ENCODE peak calls at places on chromosomes 13 and 19, in nine cellular contexts. One of them, this sample, is unnamed.

GRCh38 chr13:60229708-60230272 is 66.1 kb upstream of the DIAPH3 start:
- DNase-seq in GM23338: no peak
- DNase-seq in heart right ventricle: no peak
- DNase-seq in SK-N-SH: peak; percentile 21
- DNase-seq in thoracic aorta: no peak
- DNase-seq in IMR-90: no peak
- DNase-seq in cardiac muscle cell: no peak
- DNase-seq in psoas muscle: no peak
- DNase-seq in OCI-LY7: no peak
- DNase-seq in this sample: no peak

GRCh38 chr13:101989798-101990350 is 412.0 kb downstream of the FGF14 start:
- DNase-seq in SK-N-SH: no peak
- DNase-seq in thoracic aorta: no peak
- DNase-seq in GM23338: no peak
- DNase-seq in OCI-LY7: no peak
- DNase-seq in cardiac muscle cell: no peak
- DNase-seq in psoas muscle: no peak
- DNase-seq in heart right ventricle: no peak
- DNase-seq in IMR-90: no peak
- DNase-seq in this sample: no peak

GRCh38 chr19:6610934-6611370 is 20.0 kb upstream of the CD70 start:
- DNase-seq in psoas muscle: no peak
- DNase-seq in thoracic aorta: no peak
- DNase-seq in heart right ventricle: no peak
- DNase-seq in IMR-90: peak; percentile 49
- DNase-seq in SK-N-SH: no peak
- DNase-seq in GM23338: no peak
- DNase-seq in cardiac muscle cell: no peak
- DNase-seq in OCI-LY7: no peak
- DNase-seq in this sample: no peak

GRCh38 chr13:79647518-79647917 is 166.6 kb downstream of the NDFIP2 start:
- DNase-seq in heart right ventricle: no peak
- DNase-seq in SK-N-SH: peak; percentile 24
- DNase-seq in cardiac muscle cell: no peak
- DNase-seq in thoracic aorta: no peak
- DNase-seq in GM23338: no peak
- DNase-seq in OCI-LY7: no peak
- DNase-seq in IMR-90: no peak
- DNase-seq in psoas muscle: no peak
- DNase-seq in this sample: no peak

GRCh38 chr13:96946709-96947311 is 47.5 kb downstream of the OXGR1 start:
- DNase-seq in SK-N-SH: no peak
- DNase-seq in GM23338: peak; percentile 28
- DNase-seq in OCI-LY7: no peak
- DNase-seq in IMR-90: no peak
- DNase-seq in cardiac muscle cell: peak; percentile 7
- DNase-seq in heart right ventricle: no peak
- DNase-seq in thoracic aorta: no peak
- DNase-seq in psoas muscle: no peak
- DNase-seq in this sample: no peak

GRCh38 chr13:108993346-108993745 is 363.9 kb downstream of the MYO16 start:
- DNase-seq in heart right ventricle: no peak
- DNase-seq in GM23338: no peak
- DNase-seq in cardiac muscle cell: no peak
- DNase-seq in OCI-LY7: no peak
- DNase-seq in IMR-90: peak; percentile 74
- DNase-seq in SK-N-SH: no peak
- DNase-seq in thoracic aorta: no peak
- DNase-seq in psoas muscle: no peak
- DNase-seq in this sample: no peak

GRCh38 chr13:51614350-51614786 is 30.1 kb downstream of the WDFY2 start:
- DNase-seq in SK-N-SH: peak; percentile 64
- DNase-seq in cardiac muscle cell: no peak
- DNase-seq in OCI-LY7: peak; percentile 76
- DNase-seq in IMR-90: no peak
- DNase-seq in thoracic aorta: no peak
- DNase-seq in GM23338: no peak
- DNase-seq in heart right ventricle: no peak
- DNase-seq in psoas muscle: peak; percentile 52
- DNase-seq in this sample: no peak

GRCh38 chr19:535017-535835 is 3.7 kb downstream of the CDC34 start:
- DNase-seq in thoracic aorta: no peak
- DNase-seq in SK-N-SH: no peak
- DNase-seq in psoas muscle: peak; percentile 69
- DNase-seq in IMR-90: no peak
- DNase-seq in cardiac muscle cell: no peak
- DNase-seq in heart right ventricle: no peak
- DNase-seq in GM23338: no peak
- DNase-seq in OCI-LY7: no peak
- DNase-seq in this sample: peak; percentile 94

GRCh38 chr13:73748404-73748803 is 385.8 kb downstream of the KLF12 start:
- DNase-seq in SK-N-SH: no peak
- DNase-seq in IMR-90: no peak
- DNase-seq in thoracic aorta: no peak
- DNase-seq in cardiac muscle cell: no peak
- DNase-seq in psoas muscle: no peak
- DNase-seq in GM23338: no peak
- DNase-seq in heart right ventricle: no peak
- DNase-seq in OCI-LY7: no peak
- DNase-seq in this sample: no peak

GRCh38 chr19:13005861-13006370 is 10.6 kb downstream of the NFIX start:
- DNase-seq in OCI-LY7: no peak
- DNase-seq in cardiac muscle cell: no peak
- DNase-seq in psoas muscle: no peak
- DNase-seq in GM23338: no peak
- DNase-seq in SK-N-SH: peak; percentile 20
- DNase-seq in IMR-90: no peak
- DNase-seq in heart right ventricle: no peak
- DNase-seq in thoracic aorta: no peak
- DNase-seq in this sample: no peak

GRCh38 chr13:48334534-48335127 is 31.1 kb downstream of the RB1 start:
- DNase-seq in SK-N-SH: peak; percentile 15
- DNase-seq in OCI-LY7: peak; percentile 65
- DNase-seq in GM23338: peak; percentile 45
- DNase-seq in IMR-90: peak; percentile 45
- DNase-seq in heart right ventricle: no peak
- DNase-seq in cardiac muscle cell: peak; percentile 5
- DNase-seq in psoas muscle: no peak
- DNase-seq in thoracic aorta: no peak
- DNase-seq in this sample: no peak

GRCh38 chr19:40252395-40252794 is 25.9 kb upstream of the CCNP start:
- DNase-seq in GM23338: peak; percentile 65
- DNase-seq in psoas muscle: no peak
- DNase-seq in SK-N-SH: no peak
- DNase-seq in cardiac muscle cell: no peak
- DNase-seq in heart right ventricle: no peak
- DNase-seq in OCI-LY7: no peak
- DNase-seq in thoracic aorta: no peak
- DNase-seq in IMR-90: no peak
- DNase-seq in this sample: no peak

GRCh38 chr19:47693903-47694302 is 19.3 kb upstream of the EHD2 start:
- DNase-seq in SK-N-SH: peak; percentile 37
- DNase-seq in thoracic aorta: no peak
- DNase-seq in IMR-90: no peak
- DNase-seq in psoas muscle: peak; percentile 46
- DNase-seq in OCI-LY7: no peak
- DNase-seq in cardiac muscle cell: no peak
- DNase-seq in GM23338: no peak
- DNase-seq in heart right ventricle: no peak
- DNase-seq in this sample: no peak
- H3K4me1 ChIP-seq in SK-N-SH: no peaks in the 10 kb centered on the region
- H3K4me1 ChIP-seq in thoracic aorta: no peaks in the 10 kb centered on the region
- H3K4me1 ChIP-seq in IMR-90: no peaks in the 10 kb centered on the region
- H3K4me1 ChIP-seq in psoas muscle: no peaks in the 10 kb centered on the region
- H3K4me1 ChIP-seq in OCI-LY7: peaks cover 5% of the 10 kb centered on the region
- H3K4me1 ChIP-seq in cardiac muscle cell: no peaks in the 10 kb centered on the region
- H3K4me1 ChIP-seq in GM23338: no peaks in the 10 kb centered on the region
- H3K4me1 ChIP-seq in heart right ventricle: no peaks in the 10 kb centered on the region
- H3K4me1 ChIP-seq in this sample: no peaks in the 10 kb centered on the region

GRCh38 chr19:35209646-35210045 is 18.9 kb downstream of the FAM187B start:
- DNase-seq in psoas muscle: no peak
- DNase-seq in cardiac muscle cell: no peak
- DNase-seq in heart right ventricle: no peak
- DNase-seq in SK-N-SH: no peak
- DNase-seq in thoracic aorta: no peak
- DNase-seq in OCI-LY7: no peak
- DNase-seq in GM23338: no peak
- DNase-seq in IMR-90: no peak
- DNase-seq in this sample: no peak

GRCh38 chr19:35213678-35214632 is 14.6 kb downstream of the FAM187B start:
- DNase-seq in psoas muscle: peak; percentile 64
- DNase-seq in GM23338: no peak
- DNase-seq in thoracic aorta: peak; percentile 31
- DNase-seq in IMR-90: peak; percentile 64
- DNase-seq in SK-N-SH: peak; percentile 72
- DNase-seq in OCI-LY7: peak; percentile 93
- DNase-seq in heart right ventricle: no peak
- DNase-seq in cardiac muscle cell: no peak
- DNase-seq in this sample: peak; percentile 59

GRCh38 chr19:35211545-35212230 is 16.9 kb downstream of the FAM187B start:
- DNase-seq in IMR-90: no peak
- DNase-seq in cardiac muscle cell: no peak
- DNase-seq in thoracic aorta: no peak
- DNase-seq in OCI-LY7: peak; percentile 71
- DNase-seq in psoas muscle: peak; percentile 73
- DNase-seq in GM23338: no peak
- DNase-seq in heart right ventricle: peak; percentile 52
- DNase-seq in SK-N-SH: no peak
- DNase-seq in this sample: peak; percentile 62

GRCh38 chr19:35214766-35215422 is 13.6 kb downstream of the FAM187B start:
- DNase-seq in heart right ventricle: no peak
- DNase-seq in thoracic aorta: no peak
- DNase-seq in IMR-90: no peak
- DNase-seq in SK-N-SH: no peak
- DNase-seq in OCI-LY7: no peak
- DNase-seq in GM23338: no peak
- DNase-seq in cardiac muscle cell: no peak
- DNase-seq in psoas muscle: no peak
- DNase-seq in this sample: no peak

GRCh38 chr19:35212241-35212640 is 16.3 kb downstream of the FAM187B start:
- DNase-seq in SK-N-SH: no peak
- DNase-seq in cardiac muscle cell: no peak
- DNase-seq in heart right ventricle: no peak
- DNase-seq in thoracic aorta: no peak
- DNase-seq in psoas muscle: no peak
- DNase-seq in GM23338: no peak
- DNase-seq in OCI-LY7: no peak
- DNase-seq in IMR-90: no peak
- DNase-seq in this sample: no peak
- H3K4me1 ChIP-seq in SK-N-SH: peaks cover 8% of the 10 kb centered on the region
- H3K4me1 ChIP-seq in cardiac muscle cell: no peaks in the 10 kb centered on the region
- H3K4me1 ChIP-seq in heart right ventricle: peaks cover 18% of the 10 kb centered on the region
- H3K4me1 ChIP-seq in thoracic aorta: peaks cover 8% of the 10 kb centered on the region
- H3K4me1 ChIP-seq in psoas muscle: peaks cover 20% of the 10 kb centered on the region
- H3K4me1 ChIP-seq in GM23338: no peaks in the 10 kb centered on the region
- H3K4me1 ChIP-seq in OCI-LY7: peaks cover 87% of the 10 kb centered on the region
- H3K4me1 ChIP-seq in IMR-90: no peaks in the 10 kb centered on the region
- H3K4me1 ChIP-seq in this sample: no peaks in the 10 kb centered on the region

GRCh38 chr13:110298566-110299321 is 8.2 kb downstream of the COL4A1 start:
- DNase-seq in heart right ventricle: peak; percentile 48
- DNase-seq in OCI-LY7: no peak
- DNase-seq in GM23338: peak; percentile 65
- DNase-seq in IMR-90: no peak
- DNase-seq in cardiac muscle cell: no peak
- DNase-seq in psoas muscle: no peak
- DNase-seq in thoracic aorta: no peak
- DNase-seq in SK-N-SH: no peak
- DNase-seq in this sample: peak; percentile 64

GRCh38 chr13:110297011-110297410 is 9.9 kb downstream of the COL4A1 start:
- DNase-seq in SK-N-SH: no peak
- DNase-seq in psoas muscle: no peak
- DNase-seq in OCI-LY7: no peak
- DNase-seq in cardiac muscle cell: no peak
- DNase-seq in heart right ventricle: no peak
- DNase-seq in GM23338: no peak
- DNase-seq in thoracic aorta: no peak
- DNase-seq in IMR-90: no peak
- DNase-seq in this sample: no peak

GRCh38 chr13:110300090-110300815 is 6.7 kb downstream of the COL4A1 start:
- DNase-seq in SK-N-SH: no peak
- DNase-seq in OCI-LY7: no peak
- DNase-seq in thoracic aorta: no peak
- DNase-seq in cardiac muscle cell: no peak
- DNase-seq in GM23338: no peak
- DNase-seq in psoas muscle: no peak
- DNase-seq in heart right ventricle: no peak
- DNase-seq in IMR-90: peak; percentile 69
- DNase-seq in this sample: no peak

GRCh38 chr13:110298221-110298565 is 8.8 kb downstream of the COL4A1 start:
- DNase-seq in heart right ventricle: no peak
- DNase-seq in SK-N-SH: no peak
- DNase-seq in thoracic aorta: no peak
- DNase-seq in cardiac muscle cell: no peak
- DNase-seq in GM23338: no peak
- DNase-seq in psoas muscle: no peak
- DNase-seq in IMR-90: no peak
- DNase-seq in OCI-LY7: no peak
- DNase-seq in this sample: no peak

DNA sequence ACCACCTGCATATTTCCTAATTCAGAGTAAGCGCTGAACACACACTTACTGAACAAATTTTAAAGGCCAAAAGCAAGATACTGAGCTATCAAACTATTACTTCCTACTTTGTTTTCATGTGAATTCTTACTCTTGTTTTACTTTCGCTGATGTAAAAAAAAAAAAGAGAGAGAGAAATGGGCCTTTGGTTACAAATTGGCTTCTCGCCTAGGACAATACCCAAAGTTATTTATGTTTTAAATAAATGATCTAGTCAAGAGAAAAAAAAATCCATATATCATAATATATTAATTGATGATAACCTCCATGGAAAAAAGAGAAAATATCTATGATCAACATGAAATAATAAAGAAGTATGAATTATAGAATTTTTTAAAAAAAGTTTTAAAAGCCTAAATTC is 9.2 kb downstream of the COL4A1 start:
- DNase-seq in psoas muscle: no peak
- DNase-seq in cardiac muscle cell: no peak
- DNase-seq in GM23338: no peak
- DNase-seq in IMR-90: no peak
- DNase-seq in OCI-LY7: no peak
- DNase-seq in SK-N-SH: no peak
- DNase-seq in thoracic aorta: no peak
- DNase-seq in heart right ventricle: no peak
- DNase-seq in this sample: no peak
- H3K4me1 ChIP-seq in psoas muscle: peaks cover under 1% of the 10 kb centered on the region
- H3K4me1 ChIP-seq in cardiac muscle cell: no peaks in the 10 kb centered on the region
- H3K4me1 ChIP-seq in GM23338: peaks cover 28% of the 10 kb centered on the region
- H3K4me1 ChIP-seq in IMR-90: peaks cover 28% of the 10 kb centered on the region
- H3K4me1 ChIP-seq in OCI-LY7: no peaks in the 10 kb centered on the region
- H3K4me1 ChIP-seq in SK-N-SH: peaks cover 12% of the 10 kb centered on the region
- H3K4me1 ChIP-seq in thoracic aorta: peaks cover 61% of the 10 kb centered on the region
- H3K4me1 ChIP-seq in heart right ventricle: peaks cover 88% of the 10 kb centered on the region
- H3K4me1 ChIP-seq in this sample: no peaks in the 10 kb centered on the region

DNA sequence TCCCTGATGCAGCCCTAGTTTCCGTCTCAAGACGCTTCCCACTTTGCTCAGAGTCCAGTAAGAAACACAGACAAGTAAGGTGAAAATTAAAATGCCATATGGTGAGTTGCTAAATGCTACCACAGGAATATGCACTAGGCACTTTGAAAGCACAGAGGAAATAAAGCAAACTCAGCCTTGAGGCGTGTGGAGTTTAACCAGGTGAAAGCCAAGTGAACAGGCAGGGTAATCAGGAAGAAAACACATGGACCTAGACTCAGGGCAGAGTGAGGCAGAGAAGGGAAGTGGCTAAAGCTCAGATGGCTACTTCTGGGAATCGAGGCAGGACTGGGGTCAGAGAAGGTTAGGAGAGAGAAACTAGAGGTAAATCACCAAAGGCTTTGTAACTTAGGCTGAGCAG is 5.4 kb upstream of the UBL3 start:
- DNase-seq in IMR-90: no peak
- DNase-seq in thoracic aorta: no peak
- DNase-seq in heart right ventricle: no peak
- DNase-seq in OCI-LY7: no peak
- DNase-seq in cardiac muscle cell: no peak
- DNase-seq in SK-N-SH: peak; percentile 17
- DNase-seq in GM23338: no peak
- DNase-seq in psoas muscle: no peak
- DNase-seq in this sample: no peak
- H3K4me1 ChIP-seq in IMR-90: peaks cover 4% of the 10 kb centered on the region
- H3K4me1 ChIP-seq in thoracic aorta: no peaks in the 10 kb centered on the region
- H3K4me1 ChIP-seq in heart right ventricle: no peaks in the 10 kb centered on the region
- H3K4me1 ChIP-seq in OCI-LY7: no peaks in the 10 kb centered on the region
- H3K4me1 ChIP-seq in cardiac muscle cell: no peaks in the 10 kb centered on the region
- H3K4me1 ChIP-seq in SK-N-SH: peaks cover 12% of the 10 kb centered on the region
- H3K4me1 ChIP-seq in GM23338: peaks cover 3% of the 10 kb centered on the region
- H3K4me1 ChIP-seq in psoas muscle: peaks cover 8% of the 10 kb centered on the region
- H3K4me1 ChIP-seq in this sample: no peaks in the 10 kb centered on the region

This sample was measured in right lobe of liver.